ENCODE peak calls at places on chromosomes 11 and 22, in four cellular contexts. H is foreskin keratinocyte, B is fibroblast of villous mesenchyme, Y is A549. N is an unnamed sample.

GRCh38 chr22:42648368-42649260 is 578 bp downstream of the CYB5R3 start:
- DNase-seq in Y (peak; percentile 54), H (no peak), B (peak; percentile 67), N (peak; percentile 32)

GRCh38 chr22:43345356-43345755 is 2.2 kb upstream of the SCUBE1 start:
- DNase-seq in B (no peak), H (no peak), Y (no peak), N (no peak)

GRCh38 chr11:132278801-132279574 is 908.6 kb downstream of the NTM start:
- DNase-seq in B (peak; percentile 5), H (no peak), Y (no peak), N (peak; percentile 31)

GRCh38 chr11:106503901-106504300 is 426.4 kb downstream of the AASDHPPT start:
- DNase-seq in B (peak; percentile 13), Y (no peak), H (no peak), N (no peak)

GRCh38 chr11:133993921-133994320 is 37.2 kb upstream of the IGSF9B start:
- DNase-seq in Y (no peak), B (no peak), H (no peak), N (no peak)

GRCh38 chr22:39940757-39941305 is 19.4 kb upstream of the TMA7B start:
- DNase-seq in H (no peak), B (no peak), Y (no peak), N (no peak)

GRCh38 chr22:43654271-43654670 is 157.8 kb downstream of the EFCAB6 start:
- DNase-seq in B (no peak), Y (no peak), H (no peak), N (no peak)

GRCh38 chr22:19213496-19214473 is 35.2 kb upstream of the SLC25A1 start:
- DNase-seq in B (no peak), Y (no peak), H (no peak), N (no peak)

GRCh38 chr22:39603345-39603744 is 32.8 kb downstream of the CACNA1I start:
- DNase-seq in B (no peak), Y (no peak), H (no peak), N (no peak)

GRCh38 chr11:134139873-134140331 is 71.0 kb downstream of the JAM3 start:
- DNase-seq in H (no peak), Y (peak; percentile 8), B (peak; percentile 86), N (peak; percentile 60)

GRCh38 chr11:58958500-58958899 is 19.2 kb downstream of the GLYATL1 start:
- DNase-seq in B (no peak), Y (no peak), H (no peak), N (peak; percentile 34)

GRCh38 chr22:32378703-32379272 is 21.1 kb downstream of the RFPL3 start:
- DNase-seq in Y (peak; percentile 25), B (peak; percentile 24), H (no peak), N (peak; percentile 27)

GRCh38 chr11:116828632-116829524 is 829 bp upstream of the APOC3 start:
- DNase-seq in B (no peak), Y (no peak), H (no peak), N (no peak)

GRCh38 chr11:6234314-6235031 is at the start of gene FHIP1B:
- DNase-seq in H (peak; percentile 99), B (peak; percentile 100), Y (peak; percentile 86), N (peak; percentile 100)

GRCh38 chr11:64224891-64225607 is 937 bp downstream of the TRPT1 start:
- DNase-seq in H (no peak), Y (no peak), B (no peak), N (no peak)

GRCh38 chr22:22767876-22768602 is 119.6 kb upstream of the IGLL5 start:
- DNase-seq in H (no peak), B (no peak), Y (no peak), N (no peak)
- TF ChIP-seq CTCF in H (peak; percentile 21), B (peak; percentile 21), Y (no peak), N (peak; percentile 30)

GRCh38 chr11:114439229-114440120 is at the start of gene REXO2:
- DNase-seq in Y (peak; percentile 80), B (peak; percentile 96), H (peak; percentile 76), N (peak; percentile 95)
- TF ChIP-seq CTCF in Y (no peak), B (peak; percentile 31), H (peak; percentile 54), N (peak; percentile 39)

GRCh38 chr22:29031236-29031982 is 30.2 kb downstream of the C22orf31 start:
- DNase-seq in H (peak; percentile 59), B (peak; percentile 94), Y (peak; percentile 64), N (no peak)
- TF ChIP-seq CTCF in H (no peak), B (no peak), Y (no peak), N (no peak)

GRCh38 chr11:120517390-120518315 is 6.1 kb downstream of the GRIK4 start:
- DNase-seq in B (peak; percentile 50), Y (no peak), H (no peak), N (no peak)
- TF ChIP-seq CTCF in B (no peak), Y (no peak), H (no peak), N (no peak)

GRCh38 chr11:113632981-113633380 is 73.1 kb downstream of the TMPRSS5 start:
- DNase-seq in Y (no peak), H (no peak), B (no peak), N (no peak)

GRCh38 chr11:113634940-113635575 is 71.0 kb downstream of the TMPRSS5 start:
- DNase-seq in B (no peak), H (no peak), Y (no peak), N (no peak)

GRCh38 chr11:113637636-113638035 is 68.5 kb downstream of the TMPRSS5 start:
- DNase-seq in H (no peak), B (no peak), Y (no peak), N (no peak)

GRCh38 chr11:113643701-113644100 is 62.4 kb downstream of the TMPRSS5 start:
- DNase-seq in B (no peak), H (no peak), Y (no peak), N (no peak)

DNA sequence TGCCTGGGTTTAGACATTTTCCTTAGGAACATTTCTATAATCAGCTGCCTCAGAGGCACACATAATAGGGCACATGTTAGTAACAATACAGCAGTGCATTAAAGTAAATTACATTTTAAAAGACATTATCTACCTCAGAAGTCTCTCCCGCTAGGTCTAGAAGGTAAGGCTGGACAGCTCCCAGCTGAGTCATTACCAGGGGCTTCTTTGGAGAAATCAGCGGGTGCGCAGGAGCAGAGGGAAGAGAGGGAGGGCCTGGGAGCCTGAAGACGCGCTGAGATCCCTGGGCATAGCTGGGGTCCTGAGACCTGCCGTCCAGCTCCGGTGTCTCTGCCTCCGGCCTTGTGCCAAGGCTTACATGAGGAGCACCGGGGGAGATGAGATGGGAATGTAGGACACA is 67.7 kb downstream of the TMPRSS5 start:
- DNase-seq in B (no peak), Y (no peak), H (no peak), N (no peak)
- TF ChIP-seq CTCF in B (no peak), Y (no peak), H (no peak), N (no peak)

GRCh38 chr11:74033046-74033445 is 24.2 kb upstream of the UCP3 start:
- DNase-seq in B (no peak), H (no peak), Y (no peak), N (no peak)
- TF ChIP-seq CTCF in B (no peak), H (no peak), Y (no peak), N (no peak)

N was measured in DND-41.